ENCODE peak calls at places on chromosome 1, in five cellular contexts. X, C, P, M and D are unnamed samples.

GRCh38 chr1:77415585-77415984 is 133.8 kb downstream of the AK5 start:
- DNase-seq in M (no peak), X (no peak), C (no peak), P (no peak), D (no peak)

GRCh38 chr1:237111807-237112206 is 69.8 kb downstream of the RYR2 start:
- DNase-seq in P (no peak), C (no peak), X (no peak), M (no peak), D (no peak)

GRCh38 chr1:206833741-206834140 is 31.7 kb upstream of the IL20 start:
- DNase-seq in M (no peak), X (no peak), C (no peak), P (no peak), D (no peak)

GRCh38 chr1:84121360-84121759 is 22.7 kb upstream of the PRKACB start:
- DNase-seq in X (no peak), P (no peak), C (no peak), M (no peak), D (no peak)

GRCh38 chr1:15224259-15224869 is 22.7 kb upstream of the FHAD1 start:
- DNase-seq in P (no peak), C (no peak), X (no peak), M (no peak), D (no peak)

GRCh38 chr1:53878492-53879105 is 11.0 kb downstream of the YIPF1 start:
- DNase-seq in M (peak), P (no peak), C (peak), X (peak), D (peak)

GRCh38 chr1:92443893-92444292 is 42.8 kb downstream of the GFI1 start:
- DNase-seq in M (no peak), X (no peak), C (no peak), P (no peak), D (no peak)

GRCh38 chr1:70528591-70529333 is 117.7 kb downstream of the CTH start:
- DNase-seq in X (peak), M (peak), C (peak), P (no peak), D (peak)

GRCh38 chr1:22619252-22619651 is 17.2 kb upstream of the C1QA start:
- DNase-seq in C (no peak), M (no peak), P (no peak), X (no peak), D (no peak)

GRCh38 chr1:30405631-30406212 is 317.7 kb downstream of the MATN1 start:
- DNase-seq in C (no peak), X (no peak), M (no peak), P (no peak), D (no peak)

GRCh38 chr1:79043506-79043905 is 37.0 kb upstream of the ADGRL4 start:
- DNase-seq in X (no peak), M (no peak), P (no peak), C (peak), D (no peak)

GRCh38 chr1:162612606-162613400 is 19.5 kb upstream of the DDR2 start:
- DNase-seq in C (peak), P (no peak), M (peak), X (no peak), D (no peak)

GRCh38 chr1:151061012-151061401 is 810 bp downstream of the MLLT11 start:
- DNase-seq in C (peak), M (no peak), P (no peak), X (peak), D (no peak)

GRCh38 chr1:221795400-221795799 is 53.5 kb upstream of the DUSP10 start:
- DNase-seq in M (no peak), C (no peak), P (no peak), X (no peak), D (no peak)

GRCh38 chr1:225770586-225771248 is 6.9 kb upstream of the SRP9 start:
- DNase-seq in C (no peak), P (no peak), X (no peak), M (peak), D (no peak)
- TF ChIP-seq MXI1 in C (no peak), P (no peak), X (no peak), M (no peak), D (no peak)

DNA sequence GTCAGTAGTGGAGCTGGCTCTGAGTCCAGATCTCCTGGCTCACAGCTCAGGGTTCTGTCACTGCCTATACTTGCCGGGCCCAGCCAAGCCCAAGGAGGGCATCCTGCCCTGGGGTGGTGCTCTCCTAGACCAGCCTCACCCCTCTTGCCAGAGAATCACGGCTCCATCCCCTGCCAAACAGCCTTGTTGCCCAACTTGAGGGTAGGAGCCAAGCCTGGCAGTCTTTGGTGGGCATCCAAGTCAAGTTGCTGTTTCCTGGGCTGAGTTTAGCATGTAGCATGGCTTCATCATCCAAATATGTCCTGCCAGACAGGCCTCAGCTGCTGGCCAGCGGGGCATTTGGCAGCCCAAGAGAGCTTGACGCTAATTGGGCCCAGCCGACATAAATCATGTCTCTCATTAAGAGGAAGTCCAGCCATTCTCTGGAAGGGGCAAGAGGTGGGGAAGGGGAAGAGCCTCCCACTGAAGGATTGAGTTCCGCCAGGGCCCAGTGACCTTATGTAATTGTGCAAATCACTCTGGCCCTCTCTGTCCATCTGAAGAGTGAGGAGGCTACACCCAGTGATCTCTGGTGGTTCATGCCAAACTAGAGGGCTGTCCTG is 22.6 kb upstream of the TRABD2B start:
- DNase-seq in P (no peak), M (no peak), X (no peak), C (no peak), D (no peak)
- TF ChIP-seq MXI1 in P (no peak), M (no peak), X (no peak), C (no peak), D (no peak)

DNA sequence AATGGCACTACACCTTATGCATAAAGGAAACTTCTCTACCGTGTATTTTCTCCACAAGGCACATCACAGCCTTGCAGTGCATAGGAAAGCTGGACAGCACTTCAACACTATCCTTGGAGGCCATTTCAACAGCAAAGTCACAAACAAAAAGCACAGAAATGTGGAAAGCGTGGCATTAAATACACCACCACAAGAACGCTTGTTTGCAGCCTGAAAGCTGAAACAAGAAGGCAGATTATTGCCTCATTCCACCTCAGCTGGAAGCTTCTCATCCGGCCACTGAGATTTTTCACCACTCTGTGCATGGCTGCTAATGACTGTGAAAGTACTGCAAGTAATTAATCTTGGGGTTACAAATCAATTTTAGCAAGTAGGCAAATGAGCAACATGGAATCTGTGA is 50.9 kb upstream of the GALNT2 start:
- DNase-seq in M (no peak), P (no peak), C (no peak), X (no peak), D (no peak)
- TF ChIP-seq MXI1 in M (no peak), P (no peak), C (no peak), X (no peak), D (no peak)

GRCh38 chr1:66294692-66295384 is 239.1 kb upstream of the SGIP1 start:
- DNase-seq in P (no peak), X (no peak), C (peak), M (no peak), D (no peak)
- TF ChIP-seq MXI1 in P (no peak), X (no peak), C (no peak), M (no peak), D (no peak)

DNA sequence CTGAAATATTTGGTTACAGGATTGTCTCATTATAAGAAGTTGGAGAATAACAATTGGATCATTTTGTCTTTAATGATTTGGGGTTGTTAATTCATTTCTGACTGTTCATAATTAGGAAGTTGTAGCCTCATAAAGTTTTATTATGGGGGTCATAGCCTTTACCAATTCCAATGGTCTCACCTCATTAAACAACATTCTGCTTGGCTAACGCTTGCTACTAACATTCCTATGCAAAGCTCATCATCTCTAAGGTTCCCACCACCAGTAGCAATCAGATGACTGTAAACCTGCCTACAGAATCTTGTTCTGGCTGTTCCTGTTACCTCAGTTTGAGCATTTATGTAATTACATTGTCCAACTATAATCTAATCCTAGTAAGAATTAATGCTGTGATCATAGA is 60.2 kb downstream of the ODF2L start:
- DNase-seq in C (no peak), X (no peak), P (no peak), M (no peak), D (no peak)
- TF ChIP-seq MXI1 in C (no peak), X (no peak), P (no peak), M (no peak), D (no peak)

DNA sequence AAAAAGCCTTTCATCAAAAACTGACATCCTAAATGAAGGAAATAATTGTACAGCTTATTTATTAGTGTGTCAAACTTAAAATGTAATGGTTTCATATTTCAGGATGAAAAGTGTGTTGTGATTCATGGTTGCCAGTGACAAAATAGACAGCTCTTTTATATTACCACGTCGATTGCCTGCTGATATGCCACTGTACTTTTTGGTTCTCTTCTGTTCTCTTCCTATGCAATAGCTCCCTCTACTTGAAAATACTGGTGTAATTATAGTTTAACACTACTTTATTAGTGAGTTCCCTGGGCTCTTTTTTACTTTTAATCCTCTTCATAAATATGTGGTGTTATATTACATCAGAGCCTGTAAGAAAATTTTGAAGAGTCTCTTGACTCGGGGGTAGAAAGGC is 111.3 kb downstream of the PATJ start:
- DNase-seq in X (peak), M (no peak), P (no peak), C (peak), D (no peak)
- TF ChIP-seq MXI1 in X (no peak), M (no peak), P (no peak), C (no peak), D (no peak)

DNA sequence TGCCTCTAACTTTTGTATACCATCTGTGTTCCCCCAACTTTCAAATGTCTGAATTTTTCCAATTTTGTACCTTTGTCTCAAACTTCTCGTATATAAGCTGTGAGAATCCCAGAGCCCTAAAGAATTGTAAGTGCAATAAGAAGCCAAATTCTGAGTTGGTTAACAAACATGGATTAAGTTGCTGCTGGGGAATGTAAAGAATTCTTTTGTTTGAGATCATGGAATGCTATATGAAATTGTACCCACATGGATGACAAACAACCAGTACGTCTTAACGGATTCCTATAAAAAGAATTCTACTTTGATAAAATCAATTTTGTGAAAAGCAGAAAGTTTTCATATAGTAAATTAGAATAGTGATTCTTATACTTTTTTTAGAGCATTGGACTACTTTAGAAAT is 72.4 kb upstream of the CYP2J2 start:
- DNase-seq in C (no peak), P (no peak), M (no peak), X (no peak), D (no peak)
- TF ChIP-seq MXI1 in C (no peak), P (no peak), M (no peak), X (no peak), D (no peak)

GRCh38 chr1:155207578-155208405 is at the start of gene THBS3:
- DNase-seq in X (peak), P (no peak), M (no peak), C (peak), D (no peak)

GRCh38 chr1:155210304-155210703 is 1.8 kb downstream of the MTX1 start:
- DNase-seq in C (no peak), M (no peak), P (no peak), X (no peak), D (no peak)

GRCh38 chr1:155209373-155209721 is 852 bp downstream of the MTX1 start:
- DNase-seq in P (no peak), C (no peak), M (no peak), X (no peak), D (no peak)

GRCh38 chr1:155208406-155208655 is 164 bp upstream of the MTX1 start:
- DNase-seq in X (no peak), P (no peak), M (no peak), C (no peak), D (no peak)

DNA sequence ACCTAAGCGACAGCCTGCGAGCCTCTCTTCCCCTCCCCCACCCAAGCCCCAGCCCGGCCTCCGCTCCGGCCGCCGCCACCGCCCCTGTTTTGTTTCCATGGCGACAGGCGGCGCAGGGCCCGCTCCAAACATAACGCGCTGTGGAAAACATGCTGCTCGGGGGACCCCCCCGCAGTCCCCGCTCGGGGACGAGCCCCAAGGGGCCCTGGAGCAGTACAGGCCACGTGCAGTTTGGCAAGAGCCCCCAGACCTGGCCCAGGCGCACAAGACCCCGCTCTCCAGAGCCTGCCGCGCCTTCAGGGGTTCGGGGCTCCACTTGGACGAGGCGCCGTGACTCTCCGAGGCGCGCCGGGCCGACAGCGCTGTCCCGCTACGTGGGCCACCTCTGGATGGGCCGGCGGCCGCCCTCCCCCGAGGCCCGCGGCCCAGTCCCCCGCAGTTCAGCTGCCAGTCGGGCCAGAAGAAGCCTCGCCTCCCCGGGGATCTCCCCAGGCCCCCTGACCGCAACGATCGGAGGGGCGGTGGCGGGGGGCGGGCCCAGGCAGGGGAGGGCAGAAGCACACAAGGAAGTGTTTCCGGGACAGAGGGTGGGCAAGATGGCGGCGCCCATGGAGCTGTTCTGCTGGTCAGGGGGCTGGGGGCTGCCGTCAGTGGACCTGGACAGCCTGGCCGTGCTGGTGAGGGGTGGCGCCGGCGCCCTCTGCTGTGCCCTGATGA is at the start of gene MTX1:
- DNase-seq in C (peak), X (peak), P (no peak), M (peak), D (peak)
- TF ChIP-seq MXI1 in C (peak), X (peak), P (peak), M (peak), D (peak)